ENCODE peak calls at places on chromosomes 11 and 22, in six cellular contexts. R is GM10248, K is left kidney, X is NCI-H82, F is NCI-H510A treated with DMSO at 0.1 percent for 48 hours, G is osteocyte. W is an unnamed sample.

GRCh38 chr22:36480941-36481392 is 473 bp downstream of the TXN2 start:
- DNase-seq in F (no peak), R (no peak), G (no peak), X (no peak), K (no peak), W (no peak)

GRCh38 chr11:46273511-46274205 is 3.8 kb upstream of the CREB3L1 start:
- DNase-seq in F (no peak), R (no peak), G (no peak), K (no peak), X (no peak), W (no peak)

GRCh38 chr22:44127353-44127752 is 53.4 kb upstream of the PARVG start:
- DNase-seq in K (no peak), R (no peak), G (no peak), F (no peak), X (no peak), W (no peak)

GRCh38 chr11:95911369-95911759 is 12.5 kb downstream of the MTMR2 start:
- DNase-seq in K (no peak), X (no peak), G (no peak), R (no peak), F (no peak), W (no peak)

GRCh38 chr22:37897805-37898204 is 8.3 kb upstream of the MICALL1 start:
- DNase-seq in F (no peak), G (no peak), X (no peak), K (no peak), R (no peak), W (no peak)

GRCh38 chr11:128422576-128423370 is 164.6 kb downstream of the ETS1 start:
- DNase-seq in R (no peak), G (no peak), F (peak; percentile 79), X (peak; percentile 18), K (peak; percentile 81), W (peak; percentile 13)

GRCh38 chr11:72573380-72573949 is 100.8 kb downstream of the PDE2A start:
- DNase-seq in G (no peak), R (peak; percentile 70), X (peak; percentile 72), K (peak; percentile 61), F (peak; percentile 50), W (peak; percentile 78)

GRCh38 chr11:102390667-102391449 is 43.8 kb downstream of the BIRC2 start:
- DNase-seq in F (peak; percentile 61), G (no peak), X (peak; percentile 73), K (peak; percentile 79), R (peak; percentile 63), W (peak; percentile 79)

GRCh38 chr11:2999464-2999998 is 7.4 kb upstream of the NAP1L4 start:
- DNase-seq in F (no peak), R (no peak), G (no peak), X (no peak), K (no peak), W (no peak)

GRCh38 chr11:57638005-57638760 is 11.5 kb downstream of the YPEL4 start:
- DNase-seq in F (peak; percentile 77), G (peak; percentile 89), R (peak; percentile 64), K (peak; percentile 98), X (peak; percentile 91), W (peak; percentile 97)